ENCODE peak calls at places on chromosomes 4 and X, in seven cellular contexts. C is nephron progenitor cell, B is A172, D is T follicular helper cell, A is MV-4-11, T is OCI-LY7, K is Peyer's patch. L is an unnamed sample.

GRCh38 chrX:130082244-130083106 is 27.8 kb downstream of the ELF4 start:
- DNase-seq in C (no peak), B (no peak), D (peak), A (peak), T (peak), K (peak), L (no peak)

GRCh38 chr4:36399762-36400353 is 118.4 kb downstream of the DTHD1 start:
- DNase-seq in C (peak), B (peak), D (peak), A (peak), T (peak), K (peak), L (peak)

GRCh38 chr4:96102541-96103018 is 262.7 kb downstream of the PDHA2 start:
- DNase-seq in C (no peak), B (peak), D (no peak), A (no peak), T (no peak), K (no peak), L (no peak)

GRCh38 chrX:136192839-136193414 is 45.6 kb downstream of the FHL1 start:
- DNase-seq in C (no peak), B (no peak), D (no peak), A (peak), T (no peak), K (no peak), L (peak)

GRCh38 chr4:47213971-47214370 is 182.6 kb downstream of the GABRB1 start:
- DNase-seq in C (no peak), B (peak), D (no peak), A (no peak), T (no peak), K (no peak), L (peak)

GRCh38 chrX:30875957-30876356 is 13.1 kb downstream of the TAB3 start:
- DNase-seq in C (no peak), B (peak), D (no peak), A (no peak), T (no peak), K (no peak), L (peak)

GRCh38 chr4:20825493-20825892 is 125.2 kb downstream of the PACRGL start:
- DNase-seq in C (no peak), B (no peak), D (no peak), A (no peak), T (no peak), K (no peak), L (no peak)

GRCh38 chr4:163166041-163166579 is 580 bp downstream of the NAF1 start:
- DNase-seq in C (peak), B (peak), D (peak), A (no peak), T (peak), K (peak), L (peak)

GRCh38 chrX:148372925-148373324 is 127.5 kb upstream of the AFF2 start:
- DNase-seq in C (no peak), B (no peak), D (no peak), A (no peak), T (peak), K (no peak), L (no peak)

GRCh38 chr4:3486556-3487270 is 23.6 kb downstream of the DOK7 start:
- DNase-seq in C (no peak), B (peak), D (no peak), A (no peak), T (peak), K (no peak), L (no peak)

GRCh38 chr4:175998782-175999181 is 66.9 kb upstream of the WDR17 start:
- DNase-seq in C (peak), B (peak), D (no peak), A (no peak), T (peak), K (no peak), L (peak)

GRCh38 chr4:57039345-57039744 is 60.6 kb downstream of the POLR2B start:
- DNase-seq in C (no peak), B (no peak), D (no peak), A (no peak), T (no peak), K (no peak), L (no peak)